ENCODE peak calls at places on chromosomes 2 and 18, in four cellular contexts. G is AG04450, J is H1, C is bronchial epithelial cell. H is an unnamed sample.

GRCh38 chr2:54968561-54969218 is 81.6 kb downstream of the RTN4 start:
- DNase-seq in C (no peak), G (no peak), J (no peak), H (no peak)

GRCh38 chr2:95208101-95208500 is 780 bp downstream of the ZNF892 start:
- DNase-seq in G (no peak), J (no peak), C (peak; percentile 63), H (no peak)

GRCh38 chr18:45654677-45655076 is 39.4 kb downstream of the SLC14A2 start:
- DNase-seq in G (no peak), C (peak; percentile 39), J (no peak), H (peak; percentile 13)

GRCh38 chr2:15804691-15805090 is 135.7 kb upstream of the MYCN start:
- DNase-seq in C (no peak), J (no peak), G (no peak), H (no peak)

GRCh38 chr18:12470382-12471090 is 62.8 kb downstream of the PRELID3A start:
- DNase-seq in C (peak; percentile 76), J (no peak), G (no peak), H (no peak)

GRCh38 chr2:240372051-240372450 is 63.4 kb upstream of the GPC1 start:
- DNase-seq in J (no peak), C (no peak), G (no peak), H (no peak)

GRCh38 chr2:153106802-153107477 is 371.6 kb downstream of the RPRM start:
- DNase-seq in G (no peak), C (no peak), J (no peak), H (no peak)

GRCh38 chr2:158134655-158135054 is 33.0 kb downstream of the UPP2 start:
- DNase-seq in J (no peak), C (no peak), G (no peak), H (no peak)

GRCh38 chr2:67503066-67503795 is 106.1 kb downstream of the ETAA1 start:
- DNase-seq in J (no peak), C (peak; percentile 95), G (peak; percentile 92), H (no peak)

GRCh38 chr18:57801379-57802165 is 1.5 kb downstream of the ATP8B1 start:
- DNase-seq in G (no peak), C (no peak), J (peak; percentile 52), H (peak; percentile 67)

GRCh38 chr2:51103205-51103604 is 71.3 kb upstream of the NRXN1 start:
- DNase-seq in C (no peak), G (peak; percentile 24), J (peak; percentile 51), H (peak; percentile 79)

GRCh38 chr2:85019121-85019520 is 48.2 kb downstream of the KCMF1 start:
- DNase-seq in G (no peak), C (peak; percentile 86), J (no peak), H (no peak)

GRCh38 chr2:6352906-6353515 is 512.7 kb downstream of the CMPK2 start:
- DNase-seq in J (peak; percentile 88), C (no peak), G (peak; percentile 24), H (peak; percentile 94)

GRCh38 chr2:66432801-66433694 is 1.9 kb upstream of the MEIS1 start:
- DNase-seq in C (peak; percentile 88), G (peak; percentile 94), J (peak; percentile 88), H (peak; percentile 96)

GRCh38 chr2:146997488-146997887 is 847.3 kb upstream of the ACVR2A start:
- DNase-seq in C (no peak), J (no peak), G (no peak), H (no peak)

GRCh38 chr18:48827321-48828200 is 123.2 kb downstream of the SMAD7 start:
- DNase-seq in G (no peak), C (no peak), J (peak; percentile 62), H (peak; percentile 81)

GRCh38 chr2:156321243-156321904 is 11.1 kb downstream of the NR4A2 start:
- DNase-seq in J (no peak), G (no peak), C (no peak), H (no peak)

GRCh38 chr2:170819941-170820646 is 3.4 kb downstream of the GAD1 start:
- DNase-seq in C (no peak), G (no peak), J (peak; percentile 79), H (peak; percentile 84)

GRCh38 chr2:136375017-136375901 is 257.3 kb upstream of the CXCR4 start:
- DNase-seq in C (peak; percentile 79), J (peak; percentile 3), G (no peak), H (peak; percentile 16)

GRCh38 chr2:150983498-150983897 is 278.2 kb downstream of the RBM43 start:
- DNase-seq in C (no peak), G (no peak), J (no peak), H (no peak)

GRCh38 chr2:96353606-96354095 is 18.1 kb downstream of the NCAPH start:
- DNase-seq in C (no peak), G (no peak), J (no peak), H (no peak)

GRCh38 chr2:236932711-236933300 is 152.9 kb upstream of the COPS8 start:
- DNase-seq in C (no peak), G (no peak), J (no peak), H (no peak)

GRCh38 chr2:236934166-236934565 is 151.5 kb upstream of the COPS8 start:
- DNase-seq in C (no peak), J (no peak), G (no peak), H (no peak)

GRCh38 chr2:236933351-236933750 is 152.3 kb upstream of the COPS8 start:
- DNase-seq in J (no peak), C (no peak), G (no peak), H (no peak)

GRCh38 chr2:236928353-236929153 is 157.1 kb upstream of the COPS8 start:
- DNase-seq in J (no peak), G (no peak), C (peak; percentile 13), H (no peak)
- H3K4me3 ChIP-seq in J (no peak overlapping the region), G (peak overlapping the region; percentile 27), C (peak overlapping the region; percentile 23), H (no peak overlapping the region)

DNA sequence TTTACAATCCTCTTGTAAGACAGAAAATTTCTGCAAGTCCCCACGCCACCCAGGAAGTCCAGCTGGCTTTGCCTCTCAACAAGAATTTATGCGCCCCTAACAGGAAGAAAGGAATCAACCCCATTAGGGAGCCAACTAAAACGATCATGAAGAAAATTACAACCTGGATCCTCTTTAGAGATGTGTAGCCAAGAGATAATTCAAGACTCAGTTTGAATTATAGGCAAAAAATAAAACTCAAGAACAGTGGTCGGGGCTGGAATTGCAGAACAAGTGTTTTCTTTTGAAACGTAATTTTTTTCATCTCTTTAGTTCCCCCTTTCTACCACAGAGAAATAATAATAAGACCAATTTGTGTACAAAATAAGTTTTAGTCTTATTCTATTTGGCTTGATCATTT is 22.4 kb downstream of the PDCD1 start:
- DNase-seq in C (no peak), G (no peak), J (no peak), H (no peak)
- TF ChIP-seq CTCF in C (no peak), G (no peak), J (no peak), H (no peak)

GRCh38 chr2:69163109-69163508 is 150.1 kb downstream of the ANTXR1 start:
- DNase-seq in G (peak; percentile 47), J (no peak), C (peak; percentile 78), H (no peak)
- H3K4me3 ChIP-seq in G (no peak overlapping the region), J (no peak overlapping the region), C (no peak overlapping the region), H (no peak overlapping the region)

DNA sequence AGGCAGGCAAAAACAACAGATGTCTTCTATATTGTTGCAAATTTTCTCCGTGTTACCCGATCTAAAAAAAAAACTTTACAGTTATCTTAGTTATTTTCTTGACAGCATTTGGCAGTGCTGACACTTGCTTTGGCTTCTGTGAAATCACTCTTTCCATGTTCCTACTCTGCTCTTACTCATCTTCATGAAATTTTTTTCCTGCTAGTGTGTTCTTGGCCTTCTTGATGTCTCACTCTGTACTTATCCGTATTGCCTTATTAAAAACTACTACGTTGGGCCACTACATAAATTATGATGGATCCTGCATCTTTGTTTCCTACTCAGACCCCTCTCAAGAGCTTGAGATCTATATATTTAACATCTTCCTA is 134.4 kb downstream of the IKZF2 start:
- DNase-seq in J (no peak), C (no peak), G (no peak), H (no peak)
- TF ChIP-seq CTCF in J (no peak), C (no peak), G (no peak), H (no peak)

GRCh38 chr2:8630676-8631464 is 51.0 kb upstream of the ID2 start:
- DNase-seq in C (no peak), J (no peak), G (no peak), H (peak; percentile 63)

GRCh38 chr2:8629402-8629801 is 52.5 kb upstream of the ID2 start:
- DNase-seq in C (no peak), G (no peak), J (no peak), H (no peak)

GRCh38 chr2:8633186-8633734 is 48.6 kb upstream of the ID2 start:
- DNase-seq in J (no peak), C (no peak), G (no peak), H (no peak)

GRCh38 chr2:8632755-8633154 is 49.1 kb upstream of the ID2 start:
- DNase-seq in G (no peak), C (no peak), J (no peak), H (no peak)

GRCh38 chr2:8631465-8632005 is 50.3 kb upstream of the ID2 start:
- DNase-seq in G (no peak), J (no peak), C (no peak), H (no peak)
- H3K4me3 ChIP-seq in G (no peak overlapping the region), J (no peak overlapping the region), C (no peak overlapping the region), H (no peak overlapping the region)

GRCh38 chr18:13684546-13684945 is 41.8 kb downstream of the FAM210A start:
- DNase-seq in G (no peak), C (no peak), J (no peak), H (no peak)
- TF ChIP-seq CTCF in G (no peak), C (no peak), J (no peak), H (no peak)

GRCh38 chr2:36013064-36013463 is 342.5 kb upstream of the CRIM1 start:
- DNase-seq in J (no peak), C (no peak), G (no peak), H (no peak)
- H3K4me3 ChIP-seq in J (no peak overlapping the region), C (no peak overlapping the region), G (no peak overlapping the region), H (no peak overlapping the region)